ENCODE peak calls at places on chromosome 1, in ten cellular contexts. K, X, U, Z, I, E, Y, T, R and G are unnamed samples.

GRCh38 chr1:202018476-202019234 is 8.3 kb downstream of the ELF3 start:
- DNase-seq in K (no peak), X (no peak), U (no peak), Z (no peak), I (no peak), E (no peak), Y (peak), T (no peak), R (no peak), G (no peak)

GRCh38 chr1:184212649-184213314 is 161.3 kb downstream of the TSEN15 start:
- DNase-seq in K (peak), X (no peak), U (peak), Z (peak), I (no peak), E (no peak), Y (peak), T (peak), R (peak), G (peak)

GRCh38 chr1:41752514-41753170 is 166.1 kb downstream of the HIVEP3 start:
- DNase-seq in K (no peak), X (no peak), U (no peak), Z (no peak), I (no peak), E (no peak), Y (no peak), T (no peak), R (no peak), G (no peak)

GRCh38 chr1:25566730-25567341 is 23.4 kb downstream of the LDLRAP1 start:
- DNase-seq in K (peak), X (peak), U (peak), Z (peak), I (no peak), E (peak), Y (no peak), T (peak), R (peak), G (no peak)

GRCh38 chr1:209405183-209405823 is 178.2 kb upstream of the CAMK1G start:
- DNase-seq in K (peak), X (no peak), U (peak), Z (peak), I (no peak), E (no peak), Y (no peak), T (no peak), R (peak), G (no peak)

GRCh38 chr1:155562581-155563376 is at the start of gene ASH1L:
- DNase-seq in K (peak), X (peak), U (peak), Z (peak), I (peak), E (peak), Y (peak), T (peak), R (peak), G (peak)

GRCh38 chr1:82161651-82162238 is 361.0 kb downstream of the ADGRL2 start:
- DNase-seq in K (no peak), X (no peak), U (no peak), Z (peak), I (no peak), E (no peak), Y (no peak), T (no peak), R (no peak), G (no peak)

GRCh38 chr1:185517808-185518419 is 200.9 kb upstream of the IVNS1ABP start:
- DNase-seq in K (no peak), X (no peak), U (no peak), Z (no peak), I (no peak), E (peak), Y (no peak), T (no peak), R (no peak), G (no peak)

GRCh38 chr1:1058921-1059493 is 15.1 kb downstream of the RNF223 start:
- DNase-seq in K (no peak), X (no peak), U (no peak), Z (no peak), I (no peak), E (no peak), Y (peak), T (no peak), R (no peak), G (no peak)

GRCh38 chr1:160916666-160917065 is 31.7 kb upstream of the ITLN1 start:
- DNase-seq in K (no peak), X (no peak), U (no peak), Z (no peak), I (no peak), E (no peak), Y (no peak), T (no peak), R (peak), G (no peak)

GRCh38 chr1:116208136-116208535 is 96.9 kb downstream of the MAB21L3 start:
- DNase-seq in K (no peak), X (no peak), U (no peak), Z (no peak), I (no peak), E (no peak), Y (no peak), T (no peak), R (no peak), G (no peak)

GRCh38 chr1:3834701-3835100 is 22.3 kb downstream of the CEP104 start:
- DNase-seq in K (no peak), X (no peak), U (no peak), Z (no peak), I (no peak), E (no peak), Y (no peak), T (no peak), R (no peak), G (no peak)

DNA sequence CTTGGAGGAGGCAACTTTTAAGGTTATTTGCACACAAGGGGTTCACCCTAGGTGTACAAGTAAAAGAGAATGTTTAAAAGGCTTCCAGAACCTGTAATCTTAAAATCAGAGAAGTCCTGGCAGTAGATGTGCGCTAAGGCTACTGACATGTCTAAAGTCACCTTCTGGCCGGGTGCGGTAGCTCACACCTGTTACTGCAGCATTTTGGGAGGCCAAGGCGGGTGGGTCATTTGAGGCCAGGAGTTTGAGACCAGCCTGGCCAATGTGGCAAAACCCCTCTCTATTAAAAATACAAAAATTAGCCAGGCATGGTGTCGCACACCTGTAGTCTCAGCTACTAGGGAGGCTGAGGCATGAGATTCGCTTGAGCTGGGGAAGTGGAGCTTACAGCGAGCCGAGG is 20.3 kb upstream of the DEGS1 start:
- DNase-seq in K (no peak), X (no peak), U (no peak), Z (no peak), I (no peak), E (no peak), Y (no peak), T (no peak), R (no peak), G (no peak)
- H3K4me3 ChIP-seq in K (no peak), X (no peak), U (no peak), Z (no peak), I (no peak), E (no peak), Y (no peak), T (no peak), R (no peak), G (no peak)

GRCh38 chr1:93732514-93732913 is 50.9 kb upstream of the BCAR3 start:
- DNase-seq in K (no peak), X (no peak), U (no peak), Z (no peak), I (no peak), E (peak), Y (no peak), T (no peak), R (no peak), G (no peak)
- TF ChIP-seq CTCF in K (peak), X (no peak), U (peak), Z (peak), I (no peak), E (peak), Y (no peak), T (no peak), R (peak), G (no peak)

GRCh38 chr1:39205781-39206464 is 1.4 kb downstream of the MACF1 start:
- DNase-seq in K (no peak), X (no peak), U (no peak), Z (peak), I (no peak), E (no peak), Y (no peak), T (no peak), R (no peak), G (no peak)
- H3K4me3 ChIP-seq in K (peak), X (peak), U (peak), Z (peak), I (peak), E (peak), Y (no peak), T (peak), R (peak), G (no peak)

GRCh38 chr1:48236716-48237470 is 14.4 kb downstream of the SLC5A9 start:
- DNase-seq in K (no peak), X (no peak), U (peak), Z (peak), I (no peak), E (peak), Y (no peak), T (no peak), R (peak), G (peak)
- TF ChIP-seq CTCF in K (peak), X (peak), U (peak), Z (peak), I (peak), E (peak), Y (peak), T (peak), R (peak), G (peak)

GRCh38 chr1:218571515-218571914 is 226.4 kb downstream of the TGFB2 start:
- DNase-seq in K (no peak), X (no peak), U (no peak), Z (no peak), I (no peak), E (no peak), Y (no peak), T (no peak), R (no peak), G (no peak)
- H3K4me3 ChIP-seq in K (no peak), X (no peak), U (no peak), Z (no peak), I (no peak), E (no peak), Y (no peak), T (no peak), R (no peak), G (no peak)

DNA sequence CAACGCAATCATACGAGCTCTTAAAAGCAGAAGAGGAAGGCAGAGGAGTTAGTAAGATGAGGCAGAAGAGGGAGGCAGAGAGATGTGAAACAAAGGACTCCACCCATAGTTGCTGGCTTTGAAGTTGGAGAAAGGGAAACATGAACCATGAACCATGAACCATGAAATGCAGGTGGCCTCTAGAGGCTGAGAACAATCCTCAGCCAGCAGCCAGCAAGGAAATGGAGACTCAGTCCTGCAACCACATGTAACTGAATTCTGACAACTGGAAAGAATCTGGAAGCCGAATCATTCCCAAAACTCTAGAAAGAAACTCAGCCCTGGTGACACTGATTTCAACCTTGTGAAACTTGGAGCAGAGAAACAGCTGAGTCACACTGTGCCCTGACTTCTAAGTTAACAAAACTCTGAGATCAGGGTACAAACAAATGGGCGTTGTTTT is 10.1 kb downstream of the DIPK1A start:
- DNase-seq in K (no peak), X (no peak), U (peak), Z (peak), I (no peak), E (peak), Y (no peak), T (no peak), R (peak), G (peak)
- TF ChIP-seq CTCF in K (no peak), X (no peak), U (peak), Z (no peak), I (no peak), E (peak), Y (no peak), T (no peak), R (peak), G (no peak)

DNA sequence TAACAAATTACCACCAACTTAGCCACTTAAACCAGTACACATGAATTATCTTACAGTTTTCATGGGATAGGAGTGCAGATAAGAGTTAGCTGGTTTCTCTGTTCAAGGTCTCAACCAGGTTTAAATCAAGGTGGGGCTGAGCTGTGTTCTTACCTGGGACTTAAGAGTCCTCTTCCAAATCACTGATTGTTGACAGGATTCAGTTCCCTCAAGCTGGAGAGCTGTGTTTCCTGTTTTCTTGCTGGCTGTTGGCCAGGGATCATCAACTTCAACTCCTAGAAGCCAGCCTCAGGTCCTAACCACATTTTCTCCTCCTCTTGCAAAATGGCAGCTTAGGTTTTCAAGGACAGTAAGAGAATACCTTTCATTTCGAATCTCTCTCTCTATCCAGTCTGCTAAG is 123.8 kb upstream of the CHRM3 start:
- DNase-seq in K (no peak), X (no peak), U (no peak), Z (no peak), I (no peak), E (no peak), Y (no peak), T (no peak), R (no peak), G (no peak)
- H3K4me3 ChIP-seq in K (no peak), X (no peak), U (no peak), Z (no peak), I (no peak), E (no peak), Y (no peak), T (no peak), R (no peak), G (no peak)

GRCh38 chr1:55893155-55893554 is 678.0 kb upstream of the USP24 start:
- DNase-seq in K (no peak), X (no peak), U (peak), Z (peak), I (no peak), E (peak), Y (no peak), T (no peak), R (peak), G (peak)
- TF ChIP-seq CTCF in K (peak), X (peak), U (peak), Z (peak), I (no peak), E (peak), Y (peak), T (no peak), R (peak), G (peak)